ENCODE peak calls at places on chromosomes 16 and 17, in eight cellular contexts. R is CD8-positive, alpha-beta memory T cell; K is GDM1; Y is NCI-H2081; A is CD4-positive, CD25-positive, alpha-beta regulatory T cell; Z is CD4-positive, alpha-beta T cell; U is activated CD4-positive, CD25-positive, alpha-beta regulatory T cell; N is fibroblast of lung. S is an unnamed sample.

GRCh38 chr17:36840796-36841195 is 96.5 kb upstream of the LHX1 start:
- DNase-seq in R (no peak), K (no peak), Y (no peak), A (no peak), Z (no peak), U (no peak), N (no peak), S (no peak)

GRCh38 chr16:15518412-15519351 is 84.3 kb downstream of the BMERB1 start:
- DNase-seq in R (no peak), K (no peak), Y (no peak), A (no peak), Z (no peak), U (no peak), N (peak), S (peak)

GRCh38 chr17:17940451-17940911 is 31.7 kb downstream of the TOM1L2 start:
- DNase-seq in R (no peak), K (no peak), Y (peak), A (no peak), Z (no peak), U (no peak), N (peak), S (peak)

GRCh38 chr17:33302394-33302793 is 9.3 kb upstream of the ASIC2 start:
- DNase-seq in R (no peak), K (no peak), Y (no peak), A (no peak), Z (no peak), U (no peak), N (no peak), S (no peak)

GRCh38 chr16:53123753-53124152 is 69.0 kb downstream of the CHD9 start:
- DNase-seq in R (no peak), K (no peak), Y (no peak), A (no peak), Z (no peak), U (no peak), N (peak), S (peak)

GRCh38 chr17:41967141-41967920 is 736 bp downstream of the CNP start:
- DNase-seq in R (peak), K (no peak), Y (peak), A (peak), Z (no peak), U (no peak), N (no peak), S (no peak)

GRCh38 chr17:58401287-58401686 is 16.0 kb downstream of the RNF43 start:
- DNase-seq in R (no peak), K (no peak), Y (peak), A (no peak), Z (no peak), U (no peak), N (no peak), S (no peak)

GRCh38 chr17:28020515-28020914 is 22.0 kb upstream of the NLK start:
- DNase-seq in R (no peak), K (no peak), Y (no peak), A (no peak), Z (no peak), U (no peak), N (no peak), S (no peak)

GRCh38 chr16:9296273-9296593 is 204.8 kb downstream of the HAPSTR1 start:
- DNase-seq in R (no peak), K (no peak), Y (no peak), A (no peak), Z (no peak), U (no peak), N (no peak), S (no peak)

GRCh38 chr17:76359375-76359774 is 5.7 kb upstream of the PRPSAP1 start:
- DNase-seq in R (no peak), K (no peak), Y (no peak), A (no peak), Z (no peak), U (no peak), N (no peak), S (no peak)

GRCh38 chr16:88640520-88641247 is 2.3 kb downstream of the IL17C start:
- DNase-seq in R (no peak), K (no peak), Y (no peak), A (no peak), Z (no peak), U (no peak), N (no peak), S (no peak)

GRCh38 chr17:20706752-20707372 is 127.3 kb downstream of the CDRT15L2 start:
- DNase-seq in R (no peak), K (no peak), Y (no peak), A (no peak), Z (no peak), U (no peak), N (no peak), S (no peak)

GRCh38 chr16:702341-702740 is 3.3 kb downstream of the FBXL16 start:
- DNase-seq in R (no peak), K (no peak), Y (no peak), A (no peak), Z (no peak), U (no peak), N (no peak), S (no peak)

GRCh38 chr16:5015351-5015750 is 18.4 kb downstream of the NAGPA start:
- DNase-seq in R (no peak), K (no peak), Y (no peak), A (no peak), Z (no peak), U (no peak), N (no peak), S (no peak)

GRCh38 chr17:73600103-73600871 is 44.0 kb downstream of the SDK2 start:
- DNase-seq in R (no peak), K (no peak), Y (no peak), A (no peak), Z (no peak), U (no peak), N (no peak), S (no peak)

GRCh38 chr16:1991135-1991551 is 1.4 kb downstream of the SYNGR3 start:
- DNase-seq in R (peak), K (no peak), Y (no peak), A (peak), Z (no peak), U (no peak), N (no peak), S (no peak)

GRCh38 chr17:41307647-41308046 is 1.5 kb downstream of the KRTAP16-1 start:
- DNase-seq in R (no peak), K (no peak), Y (peak), A (no peak), Z (no peak), U (no peak), N (no peak), S (no peak)

GRCh38 chr17:12983986-12984932 is 33.6 kb downstream of the ELAC2 start:
- DNase-seq in R (no peak), K (no peak), Y (no peak), A (no peak), Z (no peak), U (no peak), N (peak), S (no peak)

GRCh38 chr16:83912152-83912948 is 13.4 kb downstream of the MLYCD start:
- DNase-seq in R (no peak), K (no peak), Y (no peak), A (no peak), Z (no peak), U (no peak), N (peak), S (no peak)

GRCh38 chr16:56279132-56279531 is 87.8 kb downstream of the GNAO1 start:
- DNase-seq in R (peak), K (no peak), Y (no peak), A (peak), Z (peak), U (no peak), N (no peak), S (no peak)

GRCh38 chr17:63138713-63139112 is 172.7 kb downstream of the TANC2 start:
- DNase-seq in R (no peak), K (no peak), Y (no peak), A (no peak), Z (no peak), U (no peak), N (peak), S (peak)

GRCh38 chr17:9768381-9768934 is 22.9 kb downstream of the DHRS7C start:
- DNase-seq in R (no peak), K (no peak), Y (peak), A (peak), Z (no peak), U (no peak), N (peak), S (peak)

GRCh38 chr16:68384293-68385255 is 63.7 kb downstream of the SMPD3 start:
- DNase-seq in R (no peak), K (no peak), Y (peak), A (no peak), Z (no peak), U (no peak), N (no peak), S (no peak)

GRCh38 chr17:59607817-59608403 is 11.8 kb upstream of the CLTC start:
- DNase-seq in R (no peak), K (no peak), Y (no peak), A (peak), Z (no peak), U (no peak), N (no peak), S (no peak)

GRCh38 chr17:76135810-76136188 is 5.2 kb downstream of the FOXJ1 start:
- DNase-seq in R (no peak), K (no peak), Y (no peak), A (no peak), Z (no peak), U (no peak), N (no peak), S (no peak)

GRCh38 chr17:43845772-43846171 is 1.2 kb upstream of the CD300LG start:
- DNase-seq in R (no peak), K (no peak), Y (no peak), A (no peak), Z (no peak), U (no peak), N (no peak), S (no peak)

GRCh38 chr17:26782153-26782552 is 511.8 kb upstream of the WSB1 start:
- DNase-seq in R (no peak), K (no peak), Y (no peak), A (no peak), Z (no peak), U (no peak), N (no peak), S (no peak)

GRCh38 chr16:17459903-17460521 is 10.7 kb downstream of the XYLT1 start:
- DNase-seq in R (no peak), K (no peak), Y (no peak), A (no peak), Z (no peak), U (no peak), N (no peak), S (no peak)

GRCh38 chr16:85064186-85064585 is 36.6 kb downstream of the KIAA0513 start:
- DNase-seq in R (no peak), K (no peak), Y (no peak), A (no peak), Z (no peak), U (no peak), N (no peak), S (no peak)

GRCh38 chr17:30831663-30832437 is at the start of gene ATAD5:
- DNase-seq in R (peak), K (peak), Y (peak), A (peak), Z (peak), U (peak), N (peak), S (peak)

GRCh38 chr17:9298135-9298534 is 276.8 kb downstream of the NTN1 start:
- DNase-seq in R (no peak), K (no peak), Y (no peak), A (no peak), Z (no peak), U (no peak), N (no peak), S (no peak)

GRCh38 chr17:63433746-63434591 is 12.1 kb downstream of the CYB561 start:
- DNase-seq in R (no peak), K (no peak), Y (no peak), A (no peak), Z (no peak), U (no peak), N (peak), S (peak)

GRCh38 chr17:1386265-1386664 is 13.8 kb downstream of the YWHAE start:
- DNase-seq in R (no peak), K (no peak), Y (no peak), A (no peak), Z (no peak), U (no peak), N (no peak), S (no peak)

GRCh38 chr16:64356267-64356666 is 765.6 kb downstream of the CDH11 start:
- DNase-seq in R (no peak), K (no peak), Y (no peak), A (no peak), Z (no peak), U (no peak), N (peak), S (peak)

S was measured in mesenchymal stem cell.